ENCODE peak calls at places on chromosomes 2 and 18, in ten cellular contexts. Q is stimulated activated CD4-positive, alpha-beta T cell treated with anti-CD3 and anti-CD28 coated beads, TNF-alpha, amount 100 ng/mL, for 1 hour; G is GM13976; T is NCI-H1417 treated with DMSO at 0.1 percent for 48 hours; A is type B pancreatic cell; F is activated CD4-positive, alpha-beta T cell treated with anti-CD3 and anti-CD28 coated beads, Interleukin-2, amount 10 ng/mL, durations not matched to agents 7 days and 5 days; R is adrenal gland; K is AG09319; W is transverse colon; J is T-helper 2 cell. X is an unnamed sample.

GRCh38 chr2:191686079-191686478 is 8.1 kb downstream of the NABP1 start:
- DNase-seq in T (no peak), R (no peak), G (no peak), J (no peak), K (no peak), W (no peak), F (no peak), A (no peak), Q (no peak), X (no peak)

GRCh38 chr18:49055787-49056186 is 105.0 kb upstream of the SMAD7 start:
- DNase-seq in G (peak), R (peak), T (no peak), J (no peak), A (no peak), K (no peak), Q (no peak), F (peak), W (peak), X (peak)

GRCh38 chr2:150681120-150681796 is 193.8 kb upstream of the RND3 start:
- DNase-seq in A (no peak), K (peak), T (no peak), W (no peak), R (peak), F (no peak), J (no peak), G (no peak), Q (no peak), X (peak)

GRCh38 chr18:577606-578005 is 2.6 kb upstream of the CETN1 start:
- DNase-seq in Q (no peak), J (no peak), F (no peak), K (no peak), R (no peak), T (no peak), A (no peak), W (no peak), G (no peak), X (peak)

GRCh38 chr2:67290451-67290991 is 106.6 kb upstream of the ETAA1 start:
- DNase-seq in K (peak), J (no peak), R (no peak), Q (no peak), A (no peak), G (no peak), W (no peak), F (no peak), T (no peak), X (peak)

GRCh38 chr2:10835052-10835970 is 22.7 kb upstream of the PDIA6 start:
- DNase-seq in W (peak), J (peak), R (peak), A (peak), Q (no peak), K (peak), F (peak), T (no peak), G (peak), X (peak)

GRCh38 chr2:2840681-2841300 is 509.7 kb upstream of the MYT1L start:
- DNase-seq in G (no peak), K (no peak), R (no peak), T (no peak), J (no peak), A (no peak), Q (no peak), W (no peak), F (no peak), X (no peak)

GRCh38 chr2:208000701-208001395 is 24.5 kb downstream of the PLEKHM3 start:
- DNase-seq in T (no peak), G (no peak), F (no peak), Q (no peak), R (no peak), W (no peak), J (no peak), K (no peak), A (no peak), X (no peak)

GRCh38 chr2:23495661-23496114 is 110.7 kb downstream of the KLHL29 start:
- DNase-seq in Q (no peak), G (no peak), A (no peak), T (no peak), F (no peak), K (no peak), J (no peak), W (no peak), R (no peak), X (no peak)

GRCh38 chr2:101952551-101952950 is 39.2 kb upstream of the IL1R2 start:
- DNase-seq in J (no peak), F (no peak), G (no peak), A (no peak), Q (no peak), T (no peak), K (no peak), W (no peak), R (no peak), X (no peak)

X was measured in fibroblast of pulmonary artery.